ENCODE peak calls at places on chromosomes 1 and 21, in nine cellular contexts. Q is RPMI8226; O is stimulated activated CD8-positive, alpha-beta memory T cell treated with anti-CD3 and anti-CD28 coated beads, Interleukin-7, amount 100 ng/mL, for 1 hour; B is bronchial epithelial cell; K is activated CD4-positive, alpha-beta T cell treated with anti-CD3 and anti-CD28 coated beads, Interleukin-2, amount 10 ng/mL, durations not matched to agents 7 days and 5 days; I is NCI-H2081; Y is CD4-positive, CD25-positive, alpha-beta regulatory T cell; G is kidney tubule cell; E is A549. T is an unnamed sample.

GRCh38 chr21:30408782-30409494 is 13.1 kb downstream of the KRTAP13-1 start:
- DNase-seq in E (peak), Y (no peak), G (peak), B (peak), Q (peak), I (peak), K (peak), O (no peak), T (peak)

GRCh38 chr1:6512245-6512907 is 20.9 kb upstream of the PLEKHG5 start:
- DNase-seq in K (no peak), Y (no peak), O (no peak), B (no peak), G (no peak), E (no peak), Q (no peak), I (no peak), T (peak)

GRCh38 chr1:67514299-67514698 is 84.1 kb upstream of the SERBP1 start:
- DNase-seq in I (no peak), E (no peak), O (no peak), G (no peak), K (no peak), Q (no peak), Y (no peak), B (no peak), T (no peak)

GRCh38 chr1:20069932-20070331 is at the start of gene PLA2G5:
- DNase-seq in E (no peak), K (no peak), I (no peak), O (no peak), B (no peak), Y (no peak), Q (no peak), G (no peak), T (no peak)

GRCh38 chr1:22447581-22448215 is 4.0 kb upstream of the ZBTB40 start:
- DNase-seq in B (peak), Y (no peak), O (no peak), I (no peak), G (peak), Q (no peak), E (peak), K (no peak), T (no peak)

GRCh38 chr1:168422203-168422848 is 121.5 kb downstream of the XCL2 start:
- DNase-seq in K (no peak), E (no peak), O (no peak), Q (no peak), Y (no peak), G (no peak), B (no peak), I (no peak), T (no peak)

GRCh38 chr1:11151854-11152612 is 37.1 kb upstream of the ANGPTL7 start:
- DNase-seq in B (no peak), K (no peak), E (no peak), I (no peak), G (no peak), Y (no peak), O (no peak), Q (no peak), T (peak)

GRCh38 chr1:196361112-196361714 is 247.0 kb downstream of the KCNT2 start:
- DNase-seq in Q (no peak), Y (no peak), O (no peak), I (no peak), E (no peak), B (peak), G (peak), K (no peak), T (no peak)

GRCh38 chr1:53326598-53327182 is 1.2 kb downstream of the LRP8 start:
- DNase-seq in O (no peak), G (no peak), I (peak), B (no peak), Q (peak), K (no peak), Y (no peak), E (peak), T (no peak)

GRCh38 chr1:119882172-119883029 is 13.9 kb downstream of the ADAM30 start:
- DNase-seq in Y (no peak), Q (peak), I (no peak), K (no peak), G (no peak), E (no peak), O (no peak), B (no peak), T (no peak)

GRCh38 chr1:162088281-162088969 is 18.9 kb downstream of the NOS1AP start:
- DNase-seq in G (peak), O (no peak), E (no peak), Y (no peak), B (no peak), I (no peak), K (no peak), Q (no peak), T (no peak)

GRCh38 chr1:150221552-150221951 is 14.4 kb downstream of the ANP32E start:
- DNase-seq in O (no peak), E (peak), G (peak), Q (peak), K (peak), I (peak), B (peak), Y (no peak), T (no peak)

GRCh38 chr1:66292944-66293343 is 241.0 kb upstream of the SGIP1 start:
- DNase-seq in E (no peak), Q (no peak), I (no peak), B (no peak), Y (no peak), K (no peak), G (peak), O (no peak), T (no peak)

GRCh38 chr1:155226188-155226909 is 17.9 kb downstream of the MTX1 start:
- DNase-seq in Q (peak), O (peak), G (peak), Y (peak), K (peak), I (peak), E (peak), B (peak), T (peak)

GRCh38 chr1:31937300-31938183 is 626 bp downstream of the PTP4A2 start:
- DNase-seq in B (peak), I (peak), Y (peak), E (no peak), Q (peak), O (peak), K (peak), G (peak), T (peak)

GRCh38 chr1:201888282-201889033 is at the start of gene SHISA4:
- DNase-seq in K (peak), G (peak), Y (no peak), B (peak), I (peak), Q (peak), O (no peak), E (peak), T (peak)

GRCh38 chr21:37006521-37007291 is at the start of gene RIPPLY3:
- DNase-seq in K (no peak), Q (no peak), I (no peak), Y (no peak), O (no peak), E (no peak), G (peak), B (no peak), T (peak)

GRCh38 chr1:231357831-231358354 is 19.8 kb downstream of the SPRTN start:
- DNase-seq in G (peak), B (peak), E (peak), O (no peak), Y (peak), K (peak), I (peak), Q (peak), T (peak)

GRCh38 chr1:229853751-229854150 is 213.3 kb upstream of the GALNT2 start:
- DNase-seq in I (no peak), K (no peak), G (no peak), E (no peak), Y (no peak), Q (no peak), O (no peak), B (no peak), T (no peak)

GRCh38 chr1:172499636-172500141 is 33.3 kb upstream of the SUCO start:
- DNase-seq in O (no peak), I (no peak), Y (no peak), Q (peak), B (peak), G (peak), E (peak), K (no peak), T (no peak)

GRCh38 chr1:181416268-181416855 is 67.0 kb upstream of the CACNA1E start:
- DNase-seq in K (no peak), E (no peak), Y (no peak), Q (no peak), I (no peak), O (no peak), G (no peak), B (no peak), T (no peak)

GRCh38 chr1:5311634-5312298 is 657.4 kb downstream of the AJAP1 start:
- DNase-seq in E (no peak), O (no peak), I (no peak), B (no peak), K (no peak), Q (no peak), Y (no peak), G (no peak), T (no peak)

GRCh38 chr1:151832318-151832984 is 849 bp upstream of the RORC start:
- DNase-seq in E (no peak), I (peak), Y (no peak), K (no peak), Q (peak), B (peak), O (no peak), G (peak), T (peak)

GRCh38 chr1:71577451-71578131 is 496.8 kb upstream of the ZRANB2 start:
- DNase-seq in B (no peak), I (no peak), G (no peak), Y (no peak), Q (no peak), O (no peak), K (no peak), E (no peak), T (no peak)

GRCh38 chr1:169107673-169108160 is 1.2 kb downstream of the ATP1B1 start:
- DNase-seq in K (no peak), O (no peak), Q (no peak), B (peak), Y (no peak), I (no peak), E (no peak), G (peak), T (no peak)

GRCh38 chr1:33273402-33273801 is 17.1 kb downstream of the ZNF362 start:
- DNase-seq in O (no peak), Y (no peak), B (no peak), E (no peak), I (no peak), Q (no peak), G (no peak), K (no peak), T (no peak)

GRCh38 chr1:47593001-47593568 is 155.2 kb downstream of the FOXD2 start:
- DNase-seq in K (no peak), I (no peak), O (no peak), E (no peak), Q (no peak), Y (no peak), G (no peak), B (no peak), T (peak)

T was measured in upper lobe of left lung.